ENCODE peak calls at places on chromosomes 5 and 9, in four cellular contexts. One of them, this sample, is unnamed.
A peak's percentile ranks its signal among the peaks of the same experiment; 100 is the strongest.

GRCh38 chr9:90054810-90055209 is 450.0 kb downstream of the GADD45G start:
- DNase-seq in T-helper 1 cell: no peak
- DNase-seq in RPMI8226: no peak
- DNase-seq in immature natural killer cell: no peak
- DNase-seq in this sample: no peak

GRCh38 chr5:139100825-139101224 is 97.3 kb downstream of the SIL1 start:
- DNase-seq in T-helper 1 cell: no peak
- DNase-seq in immature natural killer cell: no peak
- DNase-seq in RPMI8226: no peak
- DNase-seq in this sample: no peak

GRCh38 chr5:72434056-72434780 is 73.0 kb downstream of the ZNF366 start:
- DNase-seq in T-helper 1 cell: no peak
- DNase-seq in RPMI8226: no peak
- DNase-seq in immature natural killer cell: no peak
- DNase-seq in this sample: no peak

GRCh38 chr9:38227656-38228055 is 158.6 kb upstream of the SHB start:
- DNase-seq in RPMI8226: peak; percentile 45
- DNase-seq in immature natural killer cell: peak; percentile 15
- DNase-seq in T-helper 1 cell: peak; percentile 29
- DNase-seq in this sample: no peak

GRCh38 chr9:2925016-2925415 is 81.1 kb upstream of the PUM3 start:
- DNase-seq in immature natural killer cell: no peak
- DNase-seq in RPMI8226: no peak
- DNase-seq in T-helper 1 cell: no peak
- DNase-seq in this sample: no peak

GRCh38 chr5:123487298-123487697 is 24.7 kb upstream of the CSNK1G3 start:
- DNase-seq in RPMI8226: no peak
- DNase-seq in immature natural killer cell: no peak
- DNase-seq in T-helper 1 cell: no peak
- DNase-seq in this sample: no peak

GRCh38 chr5:96175090-96175489 is 213.4 kb upstream of the ELL2 start:
- DNase-seq in immature natural killer cell: no peak
- DNase-seq in T-helper 1 cell: peak; percentile 18
- DNase-seq in RPMI8226: peak; percentile 26
- DNase-seq in this sample: no peak

GRCh38 chr9:137453643-137454081 is 5.5 kb downstream of the NSMF start:
- DNase-seq in immature natural killer cell: peak; percentile 74
- DNase-seq in RPMI8226: peak; percentile 48
- DNase-seq in T-helper 1 cell: peak; percentile 40
- DNase-seq in this sample: peak; percentile 92

GRCh38 chr9:27385606-27386005 is 88.7 kb upstream of the EQTN start:
- DNase-seq in immature natural killer cell: no peak
- DNase-seq in RPMI8226: peak; percentile 44
- DNase-seq in T-helper 1 cell: no peak
- DNase-seq in this sample: no peak

GRCh38 chr5:153517105-153517700 is 26.7 kb downstream of the GRIA1 start:
- DNase-seq in immature natural killer cell: no peak
- DNase-seq in T-helper 1 cell: no peak
- DNase-seq in RPMI8226: no peak
- DNase-seq in this sample: no peak